ENCODE peak calls at places on chromosomes 13 and 19, in six cellular contexts. L is bronchial epithelial cell; V is GM06990; Z is breast epithelium; O is stomach; P is CD8-positive, alpha-beta T cell. J is an unnamed sample.
A peak's percentile ranks its signal among the peaks of the same experiment; 100 is the strongest.

GRCh38 chr13:109790951-109791605 is 4.7 kb upstream of the IRS2 start:
- DNase-seq in L (peak; percentile 48), V (no peak), Z (no peak), O (no peak), P (peak; percentile 7), J (no peak)

GRCh38 chr19:2841858-2842574 is 741 bp downstream of the ZNF555 start:
- DNase-seq in L (no peak), V (no peak), Z (no peak), O (no peak), P (no peak), J (peak; percentile 89)

GRCh38 chr13:108560092-108560491 is 69.3 kb upstream of the MYO16 start:
- DNase-seq in L (no peak), V (no peak), Z (no peak), O (no peak), P (no peak), J (no peak)

GRCh38 chr13:23433171-23434153 is at the start of gene SACS:
- DNase-seq in L (no peak), V (no peak), Z (no peak), O (no peak), P (no peak), J (peak; percentile 72)

GRCh38 chr13:76944457-76944856 is 3.9 kb upstream of the ACOD1 start:
- DNase-seq in L (peak; percentile 81), V (no peak), Z (no peak), O (no peak), P (no peak), J (no peak)

GRCh38 chr19:6674868-6675305 is 4.9 kb upstream of the TNFSF14 start:
- DNase-seq in L (peak; percentile 57), V (peak; percentile 88), Z (no peak), O (peak; percentile 59), P (peak; percentile 83), J (peak; percentile 84)

GRCh38 chr13:29000802-29001201 is 180.7 kb downstream of the MTUS2 start:
- DNase-seq in L (no peak), V (no peak), Z (no peak), O (no peak), P (no peak), J (no peak)

GRCh38 chr13:51601601-51602348 is 17.5 kb downstream of the WDFY2 start:
- DNase-seq in L (no peak), V (no peak), Z (no peak), O (no peak), P (no peak), J (no peak)

GRCh38 chr13:97873398-97873797 is 80.1 kb upstream of the IPO5 start:
- DNase-seq in L (no peak), V (no peak), Z (no peak), O (no peak), P (no peak), J (no peak)

GRCh38 chr13:71290963-71291937 is 575.8 kb downstream of the DACH1 start:
- DNase-seq in L (peak; percentile 38), V (peak; percentile 29), Z (no peak), O (no peak), P (peak; percentile 3), J (peak; percentile 37)

GRCh38 chr13:41554626-41555386 is 97.5 kb downstream of the RGCC start:
- DNase-seq in L (no peak), V (peak; percentile 46), Z (no peak), O (no peak), P (no peak), J (no peak)

GRCh38 chr13:34087791-34088190 is 269.8 kb downstream of the RFC3 start:
- DNase-seq in L (no peak), V (no peak), Z (no peak), O (no peak), P (no peak), J (no peak)

GRCh38 chr19:17243854-17244617 is 1.7 kb downstream of the NR2F6 start:
- DNase-seq in L (no peak), V (no peak), Z (no peak), O (peak; percentile 60), P (no peak), J (peak; percentile 85)

GRCh38 chr13:43880451-43880850 is 747 bp downstream of the LACC1 start:
- DNase-seq in L (no peak), V (no peak), Z (no peak), O (no peak), P (no peak), J (no peak)

GRCh38 chr19:35268546-35269424 is at the start of gene USF2:
- DNase-seq in L (no peak), V (peak; percentile 68), Z (no peak), O (peak; percentile 78), P (peak; percentile 54), J (peak; percentile 92)

GRCh38 chr13:39820606-39821005 is 165.1 kb downstream of the COG6 start:
- DNase-seq in L (no peak), V (no peak), Z (no peak), O (no peak), P (no peak), J (no peak)

GRCh38 chr13:53242015-53242414 is 213.4 kb downstream of the OLFM4 start:
- DNase-seq in L (no peak), V (no peak), Z (no peak), O (no peak), P (no peak), J (no peak)

DNA sequence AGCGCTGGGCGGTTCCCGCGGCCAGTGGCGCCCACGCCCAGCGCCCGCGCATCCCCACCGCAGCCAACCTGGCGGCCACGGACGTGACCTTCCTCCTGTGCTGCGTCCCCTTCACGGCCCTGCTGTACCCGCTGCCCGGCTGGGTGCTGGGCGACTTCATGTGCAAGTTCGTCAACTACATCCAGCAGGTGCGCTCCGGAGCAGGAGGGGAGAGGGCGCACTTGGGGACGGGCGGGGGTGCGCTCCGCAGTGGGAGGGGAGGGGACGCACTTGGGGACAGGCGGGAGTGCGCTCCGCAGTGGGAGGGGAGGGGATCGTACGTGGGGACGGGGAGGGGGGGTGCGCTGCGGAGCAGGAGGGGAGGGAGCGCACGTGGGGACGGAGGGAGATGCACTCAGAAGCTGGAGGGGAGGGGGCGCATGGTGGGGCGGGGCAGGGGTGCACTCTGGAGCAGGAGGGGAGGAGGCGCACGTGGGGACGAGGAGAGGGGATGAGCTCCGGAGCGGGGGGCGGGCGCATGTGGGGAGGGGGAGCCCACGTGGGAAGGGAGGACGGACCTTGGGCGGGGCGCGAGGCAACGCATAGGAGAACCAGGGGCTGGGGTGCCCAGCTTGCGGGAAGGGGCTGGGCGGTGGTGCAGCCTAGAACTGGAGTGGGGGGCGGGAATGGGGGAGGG is 1.5 kb downstream of the KISS1R start:
- DNase-seq in L (no peak), V (no peak), Z (no peak), O (no peak), P (no peak), J (peak; percentile 78)
- H3K27me3 ChIP-seq in L (peaks cover 15% of the 10 kb centered on the region), V (no peaks in the 10 kb centered on the region), Z (peaks cover 36% of the 10 kb centered on the region), O (peaks cover 57% of the 10 kb centered on the region), P (no peaks in the 10 kb centered on the region), J (peaks cover 45% of the 10 kb centered on the region)

GRCh38 chr19:33621065-33621785 is 528 bp upstream of the CHST8 start:
- DNase-seq in L (no peak), V (no peak), Z (no peak), O (no peak), P (no peak), J (peak; percentile 81)

GRCh38 chr19:33621811-33622504 is at the start of gene CHST8:
- DNase-seq in L (peak; percentile 3), V (no peak), Z (no peak), O (peak; percentile 42), P (no peak), J (peak; percentile 88)

GRCh38 chr19:33618884-33619283 is 2.9 kb upstream of the CHST8 start:
- DNase-seq in L (no peak), V (no peak), Z (no peak), O (no peak), P (no peak), J (no peak)

GRCh38 chr19:33622505-33622808 is 704 bp downstream of the CHST8 start:
- DNase-seq in L (no peak), V (no peak), Z (no peak), O (no peak), P (no peak), J (no peak)

DNA sequence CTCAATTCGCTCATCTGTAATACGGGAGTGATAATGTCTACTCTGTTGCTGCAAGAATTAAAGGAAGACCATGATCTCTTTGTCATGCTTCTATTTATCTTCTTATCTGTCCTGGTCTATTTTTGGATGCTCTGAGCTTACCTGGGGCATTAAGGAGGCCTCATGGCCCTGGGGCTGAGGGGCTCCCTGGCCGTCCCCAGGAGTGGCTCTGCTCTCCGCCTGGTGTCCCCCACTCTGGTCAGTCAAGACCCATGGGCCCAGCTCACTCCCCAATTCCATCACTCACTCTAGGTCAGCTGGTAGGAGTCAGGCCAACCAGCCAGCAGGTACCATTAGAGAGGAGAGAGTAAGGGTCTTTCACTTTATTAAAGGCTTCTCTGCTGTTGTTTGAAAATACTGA is 1.1 kb upstream of the CHST8 start:
- DNase-seq in L (no peak), V (no peak), Z (no peak), O (no peak), P (no peak), J (no peak)
- H3K27me3 ChIP-seq in L (peaks cover 28% of the 10 kb centered on the region), V (peaks cover 4% of the 10 kb centered on the region), Z (peaks cover 79% of the 10 kb centered on the region), O (peaks cover 88% of the 10 kb centered on the region), P (no peaks in the 10 kb centered on the region), J (peaks cover 4% of the 10 kb centered on the region)

DNA sequence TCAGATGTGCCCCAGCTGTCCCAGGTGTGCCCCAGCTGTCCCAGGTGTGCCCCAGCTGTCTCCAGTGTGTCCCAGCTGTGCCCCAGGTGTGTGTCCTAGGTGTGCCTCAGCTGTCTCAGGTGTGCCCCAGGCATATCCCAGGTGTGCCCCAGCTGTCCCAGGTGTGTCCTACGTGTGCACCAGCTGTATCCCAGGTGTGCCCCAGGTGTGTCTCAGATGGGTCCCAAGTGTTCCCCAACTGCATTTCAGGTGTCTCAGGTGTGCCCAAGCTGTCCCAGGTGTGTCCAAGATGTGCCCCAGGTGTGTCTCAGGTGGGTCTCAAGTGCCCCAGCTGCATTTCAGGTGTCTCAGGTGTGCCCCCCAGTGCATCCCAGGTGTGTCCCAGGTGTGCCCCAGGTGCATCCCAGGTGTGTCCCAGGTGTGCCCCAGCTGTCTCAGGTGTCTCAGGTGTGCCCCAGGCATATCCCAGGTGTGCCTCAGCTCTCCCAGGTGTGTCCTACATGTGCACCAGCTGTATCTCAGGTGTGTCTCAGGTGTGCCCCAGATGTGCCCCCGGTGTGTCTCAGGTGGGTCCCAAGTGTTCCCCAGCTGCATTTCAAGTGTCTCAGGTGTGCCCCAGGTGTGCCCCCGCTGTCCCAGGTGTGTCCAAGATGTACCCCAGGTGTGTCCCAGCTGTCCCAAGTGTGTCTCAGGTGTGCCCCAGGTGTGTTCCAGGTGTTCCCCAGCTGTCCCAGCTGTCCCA is 1.3 kb upstream of the GRK1 start:
- DNase-seq in L (no peak), V (no peak), Z (peak; percentile 24), O (peak; percentile 20), P (no peak), J (no peak)
- H3K27me3 ChIP-seq in L (peaks cover 4% of the 10 kb centered on the region), V (no peaks in the 10 kb centered on the region), Z (no peaks in the 10 kb centered on the region), O (peaks cover 18% of the 10 kb centered on the region), P (no peaks in the 10 kb centered on the region), J (no peaks in the 10 kb centered on the region)

DNA sequence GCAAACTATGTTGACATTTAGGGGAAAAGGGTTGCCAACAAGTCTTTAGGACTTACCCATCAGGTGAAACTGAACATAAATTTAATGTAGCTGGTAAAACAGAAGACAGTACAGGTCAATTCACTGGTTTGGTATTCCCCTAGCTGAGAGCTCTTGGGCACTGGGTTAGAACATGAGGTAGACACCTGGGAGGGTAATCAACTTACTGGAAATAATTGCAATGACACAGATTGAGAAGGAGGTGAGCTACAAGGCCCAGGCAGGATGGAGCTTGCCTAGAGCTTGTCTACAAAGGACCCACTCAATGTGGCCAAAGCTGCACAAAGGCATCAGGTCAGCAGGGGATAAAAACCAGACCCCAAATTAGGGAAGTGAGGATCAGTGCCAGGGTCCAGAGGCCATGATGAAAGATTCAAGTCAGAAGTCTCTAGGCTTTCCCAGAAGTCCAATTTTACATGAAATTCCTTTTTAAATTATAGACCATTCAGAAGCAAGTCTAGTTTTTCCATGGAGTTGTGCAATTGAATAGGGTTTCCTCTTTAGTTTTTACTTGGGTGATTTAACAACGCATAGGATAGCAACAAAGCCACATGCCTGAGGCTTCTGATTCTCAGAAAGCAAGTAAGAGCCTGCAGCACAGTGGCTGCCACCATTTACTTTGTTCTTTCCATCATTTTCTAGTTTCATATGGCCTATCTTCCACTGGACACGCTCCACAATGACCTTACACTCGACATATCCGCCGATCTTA is 194.0 kb downstream of the NDFIP2 start:
- DNase-seq in L (peak; percentile 87), V (no peak), Z (no peak), O (no peak), P (no peak), J (no peak)
- H3K27me3 ChIP-seq in L (no peaks in the 10 kb centered on the region), V (no peaks in the 10 kb centered on the region), Z (no peaks in the 10 kb centered on the region), O (no peaks in the 10 kb centered on the region), P (no peaks in the 10 kb centered on the region), J (no peaks in the 10 kb centered on the region)

J was measured in upper lobe of left lung.